ENCODE peak calls at places on chromosome 20, in four cellular contexts. C is GM13976, V is astrocyte of the spinal cord, O is K562. N is an unnamed sample.

GRCh38 chr20:62080249-62080993 is 14.7 kb upstream of the TAF4 start:
- DNase-seq in V (no peak), O (no peak), C (no peak), N (no peak)

GRCh38 chr20:44624152-44624551 is 27.3 kb downstream of the ADA start:
- DNase-seq in V (no peak), C (no peak), O (no peak), N (no peak)

GRCh38 chr20:8504030-8504429 is 372.0 kb downstream of the PLCB1 start:
- DNase-seq in V (no peak), O (no peak), C (no peak), N (no peak)

GRCh38 chr20:37911838-37912273 is 8.9 kb downstream of the VSTM2L start:
- DNase-seq in V (no peak), O (peak; percentile 57), C (peak; percentile 65), N (no peak)

GRCh38 chr20:62413025-62413580 is 6.0 kb upstream of the CABLES2 start:
- DNase-seq in O (no peak), V (no peak), C (no peak), N (no peak)

GRCh38 chr20:29878777-29879442 is 1378.6 kb upstream of the DEFB115 start:
- DNase-seq in C (peak; percentile 20), O (peak; percentile 32), V (no peak), N (no peak)

GRCh38 chr20:52972190-52972937 is at the start of gene TSHZ2:
- DNase-seq in O (no peak), C (no peak), V (peak; percentile 19), N (no peak)

GRCh38 chr20:45518282-45518681 is 2.9 kb upstream of the SPINT3 start:
- DNase-seq in V (no peak), O (no peak), C (no peak), N (no peak)

GRCh38 chr20:32004963-32005362 is 5.3 kb upstream of the CCM2L start:
- DNase-seq in V (no peak), O (peak; percentile 33), C (no peak), N (peak; percentile 58)

GRCh38 chr20:49397525-49397924 is 84.9 kb downstream of the KCNB1 start:
- DNase-seq in V (peak; percentile 2), C (no peak), O (peak; percentile 39), N (peak; percentile 37)

GRCh38 chr20:48760403-48760889 is 67.4 kb downstream of the PREX1 start:
- DNase-seq in V (peak; percentile 58), C (peak; percentile 67), O (no peak), N (no peak)

GRCh38 chr20:50510706-50511401 is 671 bp downstream of the PTPN1 start:
- DNase-seq in C (no peak), O (peak; percentile 44), V (no peak), N (no peak)

GRCh38 chr20:35447082-35447789 is 8.2 kb upstream of the CEP250 start:
- DNase-seq in C (peak; percentile 83), V (peak; percentile 82), O (peak; percentile 89), N (peak; percentile 76)

GRCh38 chr20:32672982-32673727 is 586 bp downstream of the C20orf203 start:
- DNase-seq in C (peak; percentile 81), V (no peak), O (no peak), N (no peak)

GRCh38 chr20:3235661-3236324 is 3.2 kb downstream of the SLC4A11 start:
- DNase-seq in C (no peak), O (no peak), V (no peak), N (no peak)

GRCh38 chr20:6473197-6473596 is 294.3 kb upstream of the BMP2 start:
- DNase-seq in V (no peak), C (no peak), O (no peak), N (no peak)

GRCh38 chr20:35171438-35171752 is 477 bp upstream of the PROCR start:
- DNase-seq in O (no peak), V (no peak), C (no peak), N (no peak)

DNA sequence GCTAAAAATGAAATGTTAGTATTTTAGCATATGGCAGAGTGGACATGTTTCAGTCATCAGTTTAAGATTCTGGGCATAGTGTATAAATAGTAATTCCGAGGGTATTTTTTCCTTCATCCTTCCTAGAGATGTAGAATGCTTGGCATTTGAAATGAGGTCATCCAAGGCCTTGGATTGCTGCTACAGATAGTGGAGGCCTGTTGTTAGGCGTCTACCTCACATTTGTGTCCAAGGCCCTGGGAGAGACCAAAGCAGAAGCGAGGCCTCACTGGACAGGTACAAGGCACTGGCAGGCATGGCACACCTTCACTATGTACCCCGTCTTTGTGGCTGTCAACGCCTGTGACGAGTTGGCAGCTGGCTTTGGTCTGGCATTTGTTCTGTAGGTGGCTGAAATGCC is 58.0 kb downstream of the DTD1 start:
- DNase-seq in O (no peak), C (no peak), V (no peak), N (no peak)
- TF ChIP-seq CTCF in O (no peak), C (no peak), V (no peak), N (no peak)

GRCh38 chr20:47501483-47502270 is at the start of gene NCOA3:
- DNase-seq in C (peak; percentile 92), O (peak; percentile 98), V (peak; percentile 93), N (peak; percentile 94)
- TF ChIP-seq CTCF in C (peak; percentile 40), O (peak; percentile 44), V (peak; percentile 35), N (peak; percentile 77)

DNA sequence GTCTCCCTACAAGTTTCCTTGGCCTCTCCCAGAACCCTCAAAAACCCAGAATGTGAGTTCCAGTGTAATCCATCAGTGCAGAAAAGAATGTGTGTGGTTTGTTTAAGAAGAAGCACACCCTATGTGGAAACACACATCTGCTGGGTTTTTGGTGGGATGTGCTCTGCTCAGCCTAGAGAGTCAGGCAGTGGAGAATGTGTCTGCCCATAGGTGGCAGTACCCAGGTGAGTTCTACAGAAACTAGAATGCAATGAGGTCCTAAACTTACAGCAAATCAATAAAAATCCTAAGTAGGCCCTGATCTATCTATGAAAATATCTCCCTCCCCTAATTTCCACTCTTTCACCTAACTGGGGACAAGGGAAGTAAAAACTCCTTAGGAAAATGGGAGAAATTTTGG is 437.3 kb downstream of the DHX35 start:
- DNase-seq in C (no peak), V (no peak), O (no peak), N (no peak)
- TF ChIP-seq CTCF in C (no peak), V (no peak), O (no peak), N (no peak)

GRCh38 chr20:63439866-63440265 is 32.6 kb downstream of the KCNQ2 start:
- DNase-seq in V (no peak), C (no peak), O (no peak), N (no peak)

GRCh38 chr20:63440366-63440955 is 32.0 kb downstream of the KCNQ2 start:
- DNase-seq in V (no peak), O (no peak), C (no peak), N (no peak)

GRCh38 chr20:63443606-63444395 is 28.7 kb downstream of the KCNQ2 start:
- DNase-seq in O (no peak), C (no peak), V (no peak), N (no peak)

GRCh38 chr20:63441136-63441776 is 31.2 kb downstream of the KCNQ2 start:
- DNase-seq in O (no peak), C (peak; percentile 81), V (no peak), N (no peak)

DNA sequence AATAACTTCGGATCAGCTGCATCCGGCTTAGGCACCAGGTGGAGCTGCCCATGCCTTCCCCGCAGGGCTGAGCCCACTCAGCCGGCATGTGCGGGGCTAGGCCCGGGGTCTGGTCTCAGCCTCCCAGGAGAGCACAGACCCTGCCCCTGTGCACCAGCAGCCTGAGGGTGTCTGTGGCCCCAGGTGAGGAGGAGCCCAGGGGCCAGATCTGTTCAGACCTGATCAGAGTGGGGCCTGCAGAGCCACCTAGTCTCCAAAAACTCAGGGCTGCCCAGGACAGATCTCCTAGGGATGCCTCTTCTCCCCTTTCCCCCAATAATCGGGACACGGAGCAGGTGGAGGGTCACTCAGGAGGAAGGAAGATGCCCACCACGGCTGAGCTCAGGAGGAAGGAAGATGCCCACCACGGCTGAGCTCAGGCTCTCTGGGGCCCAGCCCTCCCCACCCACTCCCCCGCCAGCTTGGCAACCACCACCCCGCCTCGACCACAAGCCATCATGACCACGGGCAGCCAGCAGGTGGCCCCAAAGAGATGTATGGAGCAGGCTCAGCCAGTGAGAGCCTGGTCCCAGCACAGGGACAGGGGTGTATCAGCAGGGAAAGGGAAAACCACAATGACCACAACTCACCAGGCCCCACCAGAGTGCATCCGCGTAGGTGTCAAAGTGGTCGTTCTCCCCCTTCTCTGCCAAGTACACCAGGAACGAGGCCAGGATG is 30.5 kb downstream of the KCNQ2 start:
- DNase-seq in C (peak; percentile 82), V (no peak), O (no peak), N (peak; percentile 10)
- TF ChIP-seq CTCF in C (peak; percentile 67), V (no peak), O (no peak), N (peak; percentile 63)

N was measured in HFFc6.